ENCODE peak calls at places on chromosomes 5 and 9, in five cellular contexts. One of them, this sample, is unnamed.

GRCh38 chr5:74042559-74043357 is 416.8 kb downstream of the ARHGEF28 start:
- DNase-seq in stimulated activated CD4-positive, alpha-beta T cell treated with anti-CD3 and anti-CD28 coated beads, Interleukin-12 subunit alpha, Interleukin-12 subunit beta, amount 100 ng/mL, for 24 hours: no peak
- DNase-seq in fibroblast of lung: peak; percentile 88
- DNase-seq in activated CD8-positive, alpha-beta memory T cell treated with anti-CD3 and anti-CD28 coated beads for 1 hour: no peak
- DNase-seq in AG09309: peak; percentile 79
- DNase-seq in this sample: peak; percentile 61

GRCh38 chr5:53130206-53130605 is 20.6 kb upstream of the MOCS2 start:
- DNase-seq in activated CD8-positive, alpha-beta memory T cell treated with anti-CD3 and anti-CD28 coated beads for 1 hour: no peak
- DNase-seq in AG09309: no peak
- DNase-seq in stimulated activated CD4-positive, alpha-beta T cell treated with anti-CD3 and anti-CD28 coated beads, Interleukin-12 subunit alpha, Interleukin-12 subunit beta, amount 100 ng/mL, for 24 hours: no peak
- DNase-seq in fibroblast of lung: peak; percentile 31
- DNase-seq in this sample: no peak

GRCh38 chr9:34381323-34381722 is 4.6 kb upstream of the MYORG start:
- DNase-seq in fibroblast of lung: no peak
- DNase-seq in activated CD8-positive, alpha-beta memory T cell treated with anti-CD3 and anti-CD28 coated beads for 1 hour: no peak
- DNase-seq in AG09309: no peak
- DNase-seq in stimulated activated CD4-positive, alpha-beta T cell treated with anti-CD3 and anti-CD28 coated beads, Interleukin-12 subunit alpha, Interleukin-12 subunit beta, amount 100 ng/mL, for 24 hours: no peak
- DNase-seq in this sample: no peak

GRCh38 chr9:97900738-97901565 is 21.3 kb downstream of the TRMO start:
- DNase-seq in stimulated activated CD4-positive, alpha-beta T cell treated with anti-CD3 and anti-CD28 coated beads, Interleukin-12 subunit alpha, Interleukin-12 subunit beta, amount 100 ng/mL, for 24 hours: no peak
- DNase-seq in AG09309: no peak
- DNase-seq in fibroblast of lung: peak; percentile 44
- DNase-seq in activated CD8-positive, alpha-beta memory T cell treated with anti-CD3 and anti-CD28 coated beads for 1 hour: no peak
- DNase-seq in this sample: no peak

GRCh38 chr5:76041863-76042262 is 41.3 kb upstream of the SV2C start:
- DNase-seq in activated CD8-positive, alpha-beta memory T cell treated with anti-CD3 and anti-CD28 coated beads for 1 hour: no peak
- DNase-seq in fibroblast of lung: no peak
- DNase-seq in AG09309: no peak
- DNase-seq in stimulated activated CD4-positive, alpha-beta T cell treated with anti-CD3 and anti-CD28 coated beads, Interleukin-12 subunit alpha, Interleukin-12 subunit beta, amount 100 ng/mL, for 24 hours: no peak
- DNase-seq in this sample: no peak

GRCh38 chr5:165457854-165458481 is 1952.5 kb downstream of the MAT2B start:
- DNase-seq in AG09309: no peak
- DNase-seq in stimulated activated CD4-positive, alpha-beta T cell treated with anti-CD3 and anti-CD28 coated beads, Interleukin-12 subunit alpha, Interleukin-12 subunit beta, amount 100 ng/mL, for 24 hours: no peak
- DNase-seq in activated CD8-positive, alpha-beta memory T cell treated with anti-CD3 and anti-CD28 coated beads for 1 hour: no peak
- DNase-seq in fibroblast of lung: peak; percentile 46
- DNase-seq in this sample: no peak

GRCh38 chr9:4615251-4615650 is 46.8 kb upstream of the PLPP6 start:
- DNase-seq in fibroblast of lung: peak; percentile 86
- DNase-seq in stimulated activated CD4-positive, alpha-beta T cell treated with anti-CD3 and anti-CD28 coated beads, Interleukin-12 subunit alpha, Interleukin-12 subunit beta, amount 100 ng/mL, for 24 hours: no peak
- DNase-seq in AG09309: peak; percentile 61
- DNase-seq in activated CD8-positive, alpha-beta memory T cell treated with anti-CD3 and anti-CD28 coated beads for 1 hour: no peak
- DNase-seq in this sample: peak; percentile 29

GRCh38 chr9:34185778-34186551 is 7.1 kb downstream of the UBAP1 start:
- DNase-seq in fibroblast of lung: peak; percentile 99
- DNase-seq in stimulated activated CD4-positive, alpha-beta T cell treated with anti-CD3 and anti-CD28 coated beads, Interleukin-12 subunit alpha, Interleukin-12 subunit beta, amount 100 ng/mL, for 24 hours: no peak
- DNase-seq in AG09309: peak; percentile 92
- DNase-seq in activated CD8-positive, alpha-beta memory T cell treated with anti-CD3 and anti-CD28 coated beads for 1 hour: no peak
- DNase-seq in this sample: peak; percentile 90

GRCh38 chr9:108937561-108938305 is 3.5 kb downstream of the ABITRAM start:
- DNase-seq in fibroblast of lung: no peak
- DNase-seq in activated CD8-positive, alpha-beta memory T cell treated with anti-CD3 and anti-CD28 coated beads for 1 hour: no peak
- DNase-seq in AG09309: no peak
- DNase-seq in stimulated activated CD4-positive, alpha-beta T cell treated with anti-CD3 and anti-CD28 coated beads, Interleukin-12 subunit alpha, Interleukin-12 subunit beta, amount 100 ng/mL, for 24 hours: no peak
- DNase-seq in this sample: no peak

GRCh38 chr5:44388504-44389409 is 463 bp downstream of the FGF10 start:
- DNase-seq in fibroblast of lung: no peak
- DNase-seq in stimulated activated CD4-positive, alpha-beta T cell treated with anti-CD3 and anti-CD28 coated beads, Interleukin-12 subunit alpha, Interleukin-12 subunit beta, amount 100 ng/mL, for 24 hours: no peak
- DNase-seq in activated CD8-positive, alpha-beta memory T cell treated with anti-CD3 and anti-CD28 coated beads for 1 hour: no peak
- DNase-seq in AG09309: no peak
- DNase-seq in this sample: no peak

GRCh38 chr5:129112295-129112694 is 17.7 kb downstream of the ISOC1 start:
- DNase-seq in stimulated activated CD4-positive, alpha-beta T cell treated with anti-CD3 and anti-CD28 coated beads, Interleukin-12 subunit alpha, Interleukin-12 subunit beta, amount 100 ng/mL, for 24 hours: no peak
- DNase-seq in activated CD8-positive, alpha-beta memory T cell treated with anti-CD3 and anti-CD28 coated beads for 1 hour: no peak
- DNase-seq in fibroblast of lung: no peak
- DNase-seq in AG09309: no peak
- DNase-seq in this sample: no peak

GRCh38 chr5:849651-850301 is 1.0 kb downstream of the ZDHHC11 start:
- DNase-seq in activated CD8-positive, alpha-beta memory T cell treated with anti-CD3 and anti-CD28 coated beads for 1 hour: no peak
- DNase-seq in AG09309: no peak
- DNase-seq in fibroblast of lung: no peak
- DNase-seq in stimulated activated CD4-positive, alpha-beta T cell treated with anti-CD3 and anti-CD28 coated beads, Interleukin-12 subunit alpha, Interleukin-12 subunit beta, amount 100 ng/mL, for 24 hours: no peak
- DNase-seq in this sample: no peak

GRCh38 chr5:78600656-78601452 is 47.7 kb downstream of the LHFPL2 start:
- DNase-seq in AG09309: no peak
- DNase-seq in activated CD8-positive, alpha-beta memory T cell treated with anti-CD3 and anti-CD28 coated beads for 1 hour: no peak
- DNase-seq in fibroblast of lung: peak; percentile 88
- DNase-seq in stimulated activated CD4-positive, alpha-beta T cell treated with anti-CD3 and anti-CD28 coated beads, Interleukin-12 subunit alpha, Interleukin-12 subunit beta, amount 100 ng/mL, for 24 hours: no peak
- DNase-seq in this sample: no peak

GRCh38 chr5:58025825-58026224 is 434.1 kb downstream of the PLK2 start:
- DNase-seq in stimulated activated CD4-positive, alpha-beta T cell treated with anti-CD3 and anti-CD28 coated beads, Interleukin-12 subunit alpha, Interleukin-12 subunit beta, amount 100 ng/mL, for 24 hours: no peak
- DNase-seq in AG09309: no peak
- DNase-seq in activated CD8-positive, alpha-beta memory T cell treated with anti-CD3 and anti-CD28 coated beads for 1 hour: no peak
- DNase-seq in fibroblast of lung: no peak
- DNase-seq in this sample: no peak

GRCh38 chr5:3339092-3339797 is 256.4 kb upstream of the IRX1 start:
- DNase-seq in AG09309: no peak
- DNase-seq in fibroblast of lung: no peak
- DNase-seq in stimulated activated CD4-positive, alpha-beta T cell treated with anti-CD3 and anti-CD28 coated beads, Interleukin-12 subunit alpha, Interleukin-12 subunit beta, amount 100 ng/mL, for 24 hours: no peak
- DNase-seq in activated CD8-positive, alpha-beta memory T cell treated with anti-CD3 and anti-CD28 coated beads for 1 hour: no peak
- DNase-seq in this sample: no peak

GRCh38 chr5:168020522-168021294 is 270.7 kb upstream of the WWC1 start:
- DNase-seq in AG09309: no peak
- DNase-seq in activated CD8-positive, alpha-beta memory T cell treated with anti-CD3 and anti-CD28 coated beads for 1 hour: no peak
- DNase-seq in stimulated activated CD4-positive, alpha-beta T cell treated with anti-CD3 and anti-CD28 coated beads, Interleukin-12 subunit alpha, Interleukin-12 subunit beta, amount 100 ng/mL, for 24 hours: no peak
- DNase-seq in fibroblast of lung: peak; percentile 46
- DNase-seq in this sample: no peak

GRCh38 chr9:117245225-117245624 is 169.6 kb downstream of the ASTN2 start:
- DNase-seq in activated CD8-positive, alpha-beta memory T cell treated with anti-CD3 and anti-CD28 coated beads for 1 hour: no peak
- DNase-seq in stimulated activated CD4-positive, alpha-beta T cell treated with anti-CD3 and anti-CD28 coated beads, Interleukin-12 subunit alpha, Interleukin-12 subunit beta, amount 100 ng/mL, for 24 hours: no peak
- DNase-seq in fibroblast of lung: no peak
- DNase-seq in AG09309: no peak
- DNase-seq in this sample: no peak

GRCh38 chr9:124522121-124523098 is 15.2 kb upstream of the NR5A1 start:
- DNase-seq in stimulated activated CD4-positive, alpha-beta T cell treated with anti-CD3 and anti-CD28 coated beads, Interleukin-12 subunit alpha, Interleukin-12 subunit beta, amount 100 ng/mL, for 24 hours: no peak
- DNase-seq in activated CD8-positive, alpha-beta memory T cell treated with anti-CD3 and anti-CD28 coated beads for 1 hour: no peak
- DNase-seq in fibroblast of lung: no peak
- DNase-seq in AG09309: no peak
- DNase-seq in this sample: no peak

GRCh38 chr5:66616495-66617222 is 20.5 kb downstream of the MAST4 start:
- DNase-seq in activated CD8-positive, alpha-beta memory T cell treated with anti-CD3 and anti-CD28 coated beads for 1 hour: no peak
- DNase-seq in stimulated activated CD4-positive, alpha-beta T cell treated with anti-CD3 and anti-CD28 coated beads, Interleukin-12 subunit alpha, Interleukin-12 subunit beta, amount 100 ng/mL, for 24 hours: no peak
- DNase-seq in AG09309: no peak
- DNase-seq in fibroblast of lung: no peak
- DNase-seq in this sample: no peak

GRCh38 chr9:15697459-15697858 is 144.6 kb downstream of the CCDC171 start:
- DNase-seq in stimulated activated CD4-positive, alpha-beta T cell treated with anti-CD3 and anti-CD28 coated beads, Interleukin-12 subunit alpha, Interleukin-12 subunit beta, amount 100 ng/mL, for 24 hours: no peak
- DNase-seq in activated CD8-positive, alpha-beta memory T cell treated with anti-CD3 and anti-CD28 coated beads for 1 hour: no peak
- DNase-seq in fibroblast of lung: peak; percentile 89
- DNase-seq in AG09309: peak; percentile 39
- DNase-seq in this sample: peak; percentile 62

GRCh38 chr5:17105744-17106450 is 111.5 kb upstream of the BASP1 start:
- DNase-seq in AG09309: peak; percentile 84
- DNase-seq in activated CD8-positive, alpha-beta memory T cell treated with anti-CD3 and anti-CD28 coated beads for 1 hour: no peak
- DNase-seq in stimulated activated CD4-positive, alpha-beta T cell treated with anti-CD3 and anti-CD28 coated beads, Interleukin-12 subunit alpha, Interleukin-12 subunit beta, amount 100 ng/mL, for 24 hours: no peak
- DNase-seq in fibroblast of lung: peak; percentile 67
- DNase-seq in this sample: peak; percentile 70

GRCh38 chr5:31021181-31021624 is 172.3 kb upstream of the CDH6 start:
- DNase-seq in fibroblast of lung: peak; percentile 91
- DNase-seq in AG09309: no peak
- DNase-seq in activated CD8-positive, alpha-beta memory T cell treated with anti-CD3 and anti-CD28 coated beads for 1 hour: no peak
- DNase-seq in stimulated activated CD4-positive, alpha-beta T cell treated with anti-CD3 and anti-CD28 coated beads, Interleukin-12 subunit alpha, Interleukin-12 subunit beta, amount 100 ng/mL, for 24 hours: no peak
- DNase-seq in this sample: no peak

GRCh38 chr9:137199411-137200121 is 975 bp downstream of the TPRN start:
- DNase-seq in activated CD8-positive, alpha-beta memory T cell treated with anti-CD3 and anti-CD28 coated beads for 1 hour: no peak
- DNase-seq in AG09309: no peak
- DNase-seq in stimulated activated CD4-positive, alpha-beta T cell treated with anti-CD3 and anti-CD28 coated beads, Interleukin-12 subunit alpha, Interleukin-12 subunit beta, amount 100 ng/mL, for 24 hours: no peak
- DNase-seq in fibroblast of lung: peak; percentile 30
- DNase-seq in this sample: no peak